ENCODE peak calls at places on chromosomes 6 and 20, in seven cellular contexts. One of them, this sample, is unnamed.

GRCh38 chr6:121222656-121223055 is 111.6 kb downstream of the TBC1D32 start:
- DNase-seq in Peyer's patch: no peak
- DNase-seq in HFF-Myc: no peak
- DNase-seq in ovary: no peak
- DNase-seq in esophagus squamous epithelium: no peak
- DNase-seq in NB4: no peak
- DNase-seq in fibroblast of mammary gland: peak
- DNase-seq in this sample: peak

GRCh38 chr6:37170273-37171140 is 555 bp downstream of the PIM1 start:
- DNase-seq in HFF-Myc: no peak
- DNase-seq in fibroblast of mammary gland: no peak
- DNase-seq in NB4: peak
- DNase-seq in Peyer's patch: peak
- DNase-seq in ovary: peak
- DNase-seq in esophagus squamous epithelium: no peak
- DNase-seq in this sample: no peak

GRCh38 chr6:53066059-53066406 is 829 bp downstream of the FBXO9 start:
- DNase-seq in HFF-Myc: no peak
- DNase-seq in esophagus squamous epithelium: no peak
- DNase-seq in fibroblast of mammary gland: peak
- DNase-seq in Peyer's patch: peak
- DNase-seq in NB4: no peak
- DNase-seq in ovary: peak
- DNase-seq in this sample: no peak

GRCh38 chr6:16168121-16168520 is 39.2 kb downstream of the MYLIP start:
- DNase-seq in NB4: peak
- DNase-seq in esophagus squamous epithelium: no peak
- DNase-seq in HFF-Myc: no peak
- DNase-seq in ovary: no peak
- DNase-seq in fibroblast of mammary gland: no peak
- DNase-seq in Peyer's patch: no peak
- DNase-seq in this sample: no peak

GRCh38 chr6:28580484-28580883 is 54.8 kb downstream of the GPX5 start:
- DNase-seq in esophagus squamous epithelium: no peak
- DNase-seq in NB4: peak
- DNase-seq in ovary: no peak
- DNase-seq in HFF-Myc: no peak
- DNase-seq in Peyer's patch: no peak
- DNase-seq in fibroblast of mammary gland: peak
- DNase-seq in this sample: no peak

GRCh38 chr20:63624486-63624885 is 2.4 kb downstream of the GMEB2 start:
- DNase-seq in Peyer's patch: no peak
- DNase-seq in NB4: peak
- DNase-seq in esophagus squamous epithelium: no peak
- DNase-seq in HFF-Myc: no peak
- DNase-seq in ovary: no peak
- DNase-seq in fibroblast of mammary gland: peak
- DNase-seq in this sample: no peak

GRCh38 chr6:39388526-39389371 is 66.2 kb upstream of the KCNK16 start:
- DNase-seq in ovary: no peak
- DNase-seq in NB4: no peak
- DNase-seq in fibroblast of mammary gland: peak
- DNase-seq in Peyer's patch: no peak
- DNase-seq in esophagus squamous epithelium: no peak
- DNase-seq in HFF-Myc: no peak
- DNase-seq in this sample: no peak

GRCh38 chr6:132205946-132206345 is 195.3 kb downstream of the MOXD1 start:
- DNase-seq in Peyer's patch: no peak
- DNase-seq in fibroblast of mammary gland: no peak
- DNase-seq in NB4: no peak
- DNase-seq in ovary: no peak
- DNase-seq in esophagus squamous epithelium: no peak
- DNase-seq in HFF-Myc: no peak
- DNase-seq in this sample: no peak

GRCh38 chr6:2203264-2203663 is 42.1 kb downstream of the GMDS start:
- DNase-seq in HFF-Myc: no peak
- DNase-seq in NB4: no peak
- DNase-seq in Peyer's patch: no peak
- DNase-seq in ovary: no peak
- DNase-seq in fibroblast of mammary gland: no peak
- DNase-seq in esophagus squamous epithelium: no peak
- DNase-seq in this sample: no peak

GRCh38 chr20:917416-917815 is 1.3 kb upstream of the ANGPT4 start:
- DNase-seq in HFF-Myc: no peak
- DNase-seq in Peyer's patch: no peak
- DNase-seq in fibroblast of mammary gland: no peak
- DNase-seq in esophagus squamous epithelium: no peak
- DNase-seq in NB4: no peak
- DNase-seq in ovary: no peak
- DNase-seq in this sample: no peak

GRCh38 chr6:110446405-110446804 is 30.0 kb downstream of the SLC22A16 start:
- DNase-seq in NB4: no peak
- DNase-seq in Peyer's patch: no peak
- DNase-seq in esophagus squamous epithelium: no peak
- DNase-seq in HFF-Myc: no peak
- DNase-seq in fibroblast of mammary gland: no peak
- DNase-seq in ovary: no peak
- DNase-seq in this sample: no peak

GRCh38 chr6:148653138-148653776 is 93.6 kb upstream of the UST start:
- DNase-seq in NB4: peak
- DNase-seq in fibroblast of mammary gland: peak
- DNase-seq in Peyer's patch: no peak
- DNase-seq in esophagus squamous epithelium: no peak
- DNase-seq in HFF-Myc: peak
- DNase-seq in ovary: no peak
- DNase-seq in this sample: no peak

GRCh38 chr20:62252342-62252966 is 14.1 kb downstream of the OSBPL2 start:
- DNase-seq in NB4: peak
- DNase-seq in esophagus squamous epithelium: no peak
- DNase-seq in fibroblast of mammary gland: peak
- DNase-seq in HFF-Myc: no peak
- DNase-seq in Peyer's patch: no peak
- DNase-seq in ovary: no peak
- DNase-seq in this sample: no peak

GRCh38 chr20:53819973-53820451 is 226.4 kb upstream of the ZNF217 start:
- DNase-seq in fibroblast of mammary gland: no peak
- DNase-seq in esophagus squamous epithelium: no peak
- DNase-seq in ovary: no peak
- DNase-seq in NB4: no peak
- DNase-seq in Peyer's patch: peak
- DNase-seq in HFF-Myc: no peak
- DNase-seq in this sample: no peak

GRCh38 chr20:8842525-8842924 is 226.4 kb upstream of the PLCB4 start:
- DNase-seq in esophagus squamous epithelium: no peak
- DNase-seq in ovary: no peak
- DNase-seq in HFF-Myc: no peak
- DNase-seq in NB4: no peak
- DNase-seq in Peyer's patch: no peak
- DNase-seq in fibroblast of mammary gland: no peak
- DNase-seq in this sample: no peak

GRCh38 chr20:878511-879307 is 37.4 kb downstream of the ANGPT4 start:
- DNase-seq in fibroblast of mammary gland: peak
- DNase-seq in Peyer's patch: no peak
- DNase-seq in NB4: peak
- DNase-seq in ovary: no peak
- DNase-seq in esophagus squamous epithelium: no peak
- DNase-seq in HFF-Myc: no peak
- DNase-seq in this sample: no peak

DNA sequence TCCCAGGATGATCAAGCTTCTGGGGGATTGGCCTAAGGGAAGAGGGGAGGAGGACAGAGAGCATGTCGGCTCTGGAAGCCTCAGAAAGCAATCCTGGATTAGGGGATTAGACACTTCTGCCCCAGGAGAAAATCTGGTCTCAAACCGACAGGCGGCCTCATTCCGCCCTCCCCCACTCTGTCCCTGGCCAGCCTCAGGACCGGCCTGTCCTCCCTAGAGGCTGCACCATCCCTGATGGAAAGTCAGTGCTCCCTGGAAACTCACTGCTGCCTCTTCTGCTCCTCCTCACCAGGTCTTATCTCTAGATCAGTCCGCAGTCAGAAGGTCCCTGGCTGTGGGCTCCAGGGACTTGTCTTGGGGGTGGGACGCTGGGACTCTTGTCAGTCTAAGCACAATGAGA is 905 bp upstream of the SLC12A5 start:
- DNase-seq in NB4: no peak
- DNase-seq in esophagus squamous epithelium: no peak
- DNase-seq in HFF-Myc: no peak
- DNase-seq in Peyer's patch: no peak
- DNase-seq in ovary: no peak
- DNase-seq in fibroblast of mammary gland: no peak
- DNase-seq in this sample: no peak
- TF ChIP-seq CTCF in NB4: no peak
- TF ChIP-seq CTCF in esophagus squamous epithelium: no peak
- TF ChIP-seq CTCF in HFF-Myc: no peak
- TF ChIP-seq CTCF in Peyer's patch: no peak
- TF ChIP-seq CTCF in ovary: no peak
- TF ChIP-seq CTCF in fibroblast of mammary gland: no peak
- TF ChIP-seq CTCF in this sample: no peak

DNA sequence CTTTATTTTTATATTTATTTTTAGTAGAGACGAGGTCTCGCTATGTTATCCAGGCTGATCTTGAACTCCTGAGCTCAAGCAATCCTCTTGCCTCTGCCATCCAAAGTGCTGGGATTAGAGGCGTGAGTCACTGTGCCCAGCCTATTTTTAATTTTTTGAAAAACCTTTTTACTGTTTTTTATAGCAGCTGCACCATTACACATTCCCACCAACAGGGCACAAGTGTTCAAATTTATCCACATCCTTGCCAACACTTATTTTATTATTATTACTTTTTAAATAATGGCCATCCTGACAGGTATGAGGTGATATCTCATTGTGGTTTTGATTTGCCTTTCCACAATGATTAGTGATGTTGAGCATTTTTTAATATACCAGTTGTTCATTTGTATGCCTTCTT is 42.5 kb downstream of the PACSIN1 start:
- DNase-seq in Peyer's patch: no peak
- DNase-seq in fibroblast of mammary gland: no peak
- DNase-seq in NB4: no peak
- DNase-seq in ovary: no peak
- DNase-seq in HFF-Myc: no peak
- DNase-seq in esophagus squamous epithelium: no peak
- DNase-seq in this sample: no peak
- TF ChIP-seq CTCF in Peyer's patch: no peak
- TF ChIP-seq CTCF in fibroblast of mammary gland: no peak
- TF ChIP-seq CTCF in NB4: no peak
- TF ChIP-seq CTCF in ovary: no peak
- TF ChIP-seq CTCF in HFF-Myc: no peak
- TF ChIP-seq CTCF in esophagus squamous epithelium: no peak
- TF ChIP-seq CTCF in this sample: no peak

DNA sequence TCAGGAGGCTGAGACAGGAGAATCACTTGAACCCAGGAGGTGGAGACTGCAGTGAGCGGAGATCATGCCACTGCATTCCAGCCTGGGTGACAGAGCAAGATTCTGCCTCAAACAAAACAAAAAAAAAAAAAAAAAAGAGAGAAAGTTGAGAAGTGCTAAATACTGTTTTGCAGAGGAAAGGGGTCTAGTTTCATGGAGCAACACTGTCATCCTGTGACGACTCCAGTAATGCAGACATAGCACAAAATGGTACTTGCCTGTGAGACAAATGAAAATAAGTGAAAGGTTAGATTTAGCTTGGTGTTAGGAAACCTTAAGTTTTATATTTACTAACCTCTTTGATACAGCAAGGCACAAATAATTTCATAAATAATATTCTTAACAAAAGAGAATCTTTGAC is 29.7 kb downstream of the CEP162 start:
- DNase-seq in esophagus squamous epithelium: no peak
- DNase-seq in HFF-Myc: no peak
- DNase-seq in fibroblast of mammary gland: no peak
- DNase-seq in NB4: peak
- DNase-seq in ovary: no peak
- DNase-seq in Peyer's patch: no peak
- DNase-seq in this sample: no peak
- TF ChIP-seq CTCF in esophagus squamous epithelium: no peak
- TF ChIP-seq CTCF in HFF-Myc: no peak
- TF ChIP-seq CTCF in fibroblast of mammary gland: no peak
- TF ChIP-seq CTCF in NB4: no peak
- TF ChIP-seq CTCF in ovary: no peak
- TF ChIP-seq CTCF in Peyer's patch: no peak
- TF ChIP-seq CTCF in this sample: no peak

GRCh38 chr20:57390604-57391438 is at the start of gene RBM38:
- DNase-seq in ovary: peak
- DNase-seq in esophagus squamous epithelium: no peak
- DNase-seq in Peyer's patch: peak
- DNase-seq in HFF-Myc: no peak
- DNase-seq in NB4: peak
- DNase-seq in fibroblast of mammary gland: peak
- DNase-seq in this sample: no peak

GRCh38 chr20:57388953-57389694 is 2.1 kb upstream of the RBM38 start:
- DNase-seq in ovary: peak
- DNase-seq in esophagus squamous epithelium: peak
- DNase-seq in fibroblast of mammary gland: peak
- DNase-seq in Peyer's patch: peak
- DNase-seq in NB4: peak
- DNase-seq in HFF-Myc: no peak
- DNase-seq in this sample: peak

GRCh38 chr20:57387945-57388351 is 3.2 kb upstream of the RBM38 start:
- DNase-seq in HFF-Myc: no peak
- DNase-seq in ovary: peak
- DNase-seq in fibroblast of mammary gland: no peak
- DNase-seq in Peyer's patch: peak
- DNase-seq in NB4: no peak
- DNase-seq in esophagus squamous epithelium: no peak
- DNase-seq in this sample: no peak

GRCh38 chr20:57391439-57392129 is 388 bp downstream of the RBM38 start:
- DNase-seq in fibroblast of mammary gland: no peak
- DNase-seq in Peyer's patch: no peak
- DNase-seq in NB4: peak
- DNase-seq in ovary: peak
- DNase-seq in esophagus squamous epithelium: no peak
- DNase-seq in HFF-Myc: no peak
- DNase-seq in this sample: no peak

DNA sequence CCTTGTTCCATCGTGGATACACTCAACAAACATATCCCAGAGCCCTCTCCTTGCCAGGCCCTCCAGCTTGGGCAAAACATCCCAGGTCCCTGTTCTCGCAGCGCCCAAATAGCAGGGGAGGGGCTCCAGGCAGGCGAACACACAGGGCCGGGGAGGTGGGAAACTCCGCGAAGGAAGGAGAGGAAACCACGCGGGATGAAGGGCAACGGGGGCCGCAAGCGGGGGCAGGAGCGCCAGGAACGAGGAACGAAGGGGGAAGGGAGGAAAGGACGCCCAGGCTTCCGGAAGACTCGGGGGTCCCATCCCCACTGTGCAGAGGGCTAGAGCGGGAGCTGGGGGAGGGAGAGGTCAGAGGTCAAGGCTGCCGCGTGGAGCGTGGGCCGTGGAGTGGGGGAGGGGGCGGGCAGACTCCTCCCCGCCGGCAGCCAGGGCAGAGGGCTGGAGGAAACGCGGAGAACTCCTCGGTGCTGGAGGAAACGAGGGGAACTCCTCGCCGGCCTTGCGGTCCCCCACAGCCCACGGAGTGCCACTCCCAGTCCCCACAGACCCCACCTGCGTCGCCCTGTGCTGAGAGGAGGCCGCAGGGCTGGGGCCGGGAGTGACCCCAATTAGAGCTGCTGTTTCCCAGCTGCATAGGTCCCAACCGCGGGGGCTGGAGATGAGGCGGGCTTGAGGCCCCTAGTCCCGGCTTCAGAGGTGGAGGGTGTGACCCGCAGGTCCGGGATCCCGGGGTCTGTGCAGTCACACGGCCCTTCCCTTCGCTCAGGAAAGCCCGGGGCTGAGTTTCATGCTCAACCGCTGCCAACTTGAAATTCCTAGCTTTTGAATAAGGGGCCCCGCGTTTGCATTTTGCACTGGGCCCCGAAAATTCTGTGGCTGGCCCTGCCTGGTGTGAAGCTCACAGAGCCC is 1.2 kb upstream of the RBM38 start:
- DNase-seq in ovary: peak
- DNase-seq in Peyer's patch: peak
- DNase-seq in esophagus squamous epithelium: no peak
- DNase-seq in fibroblast of mammary gland: no peak
- DNase-seq in NB4: peak
- DNase-seq in HFF-Myc: no peak
- DNase-seq in this sample: no peak
- TF ChIP-seq CTCF in ovary: no peak
- TF ChIP-seq CTCF in Peyer's patch: no peak
- TF ChIP-seq CTCF in esophagus squamous epithelium: no peak
- TF ChIP-seq CTCF in fibroblast of mammary gland: no peak
- TF ChIP-seq CTCF in NB4: no peak
- TF ChIP-seq CTCF in HFF-Myc: no peak
- TF ChIP-seq CTCF in this sample: no peak